ENCODE peak calls at places on chromosome 16, in seven cellular contexts. B is vagina; N is iPS-NIHi11; A is stimulated activated CD4-positive, alpha-beta T cell treated with anti-CD3 and anti-CD28 coated beads, TNF-alpha, amount 100 ng/mL, for 24 hours; Z is activated T-cell treated with anti-CD3 and anti-CD28 coated beads for 4 hours; D is amniotic stem cell; I is HEK293T. U is an unnamed sample.
A peak's percentile ranks its signal among the peaks of the same experiment; 100 is the strongest.

GRCh38 chr16:22054847-22055590 is 37.3 kb upstream of the VWA3A start:
- DNase-seq in I (no peak), N (no peak), B (no peak), Z (no peak), D (no peak), A (no peak), U (no peak)

GRCh38 chr16:71674229-71674628 is 48.2 kb downstream of the MARVELD3 start:
- DNase-seq in A (no peak), Z (no peak), B (no peak), I (no peak), D (no peak), N (no peak), U (no peak)

GRCh38 chr16:60127196-60127595 is 1393.1 kb upstream of the GOT2 start:
- DNase-seq in A (no peak), I (no peak), N (no peak), D (no peak), Z (no peak), B (no peak), U (no peak)

GRCh38 chr16:27242398-27242797 is 26.2 kb downstream of the NSMCE1 start:
- DNase-seq in D (no peak), N (no peak), B (no peak), A (no peak), I (no peak), Z (no peak), U (no peak)

GRCh38 chr16:20051611-20052010 is 22.1 kb downstream of the GPR139 start:
- DNase-seq in A (no peak), Z (no peak), I (no peak), B (no peak), D (no peak), N (no peak), U (no peak)

GRCh38 chr16:8571061-8571596 is 19.2 kb downstream of the TMEM114 start:
- DNase-seq in A (no peak), D (no peak), I (no peak), N (no peak), Z (no peak), B (no peak), U (no peak)

GRCh38 chr16:87465306-87465705 is 27.5 kb downstream of the ZCCHC14 start:
- DNase-seq in N (peak; percentile 42), D (peak; percentile 63), Z (no peak), B (no peak), A (no peak), I (no peak), U (no peak)

GRCh38 chr16:59733321-59733720 is 999.2 kb upstream of the GOT2 start:
- DNase-seq in B (no peak), D (no peak), N (no peak), Z (no peak), I (no peak), A (no peak), U (no peak)

GRCh38 chr16:23920446-23920845 is 84.7 kb downstream of the PRKCB start:
- DNase-seq in I (no peak), B (no peak), N (no peak), D (no peak), Z (no peak), A (no peak), U (no peak)

GRCh38 chr16:52991572-52991971 is 61.1 kb downstream of the CHD9NB start:
- DNase-seq in N (no peak), Z (no peak), A (no peak), D (no peak), I (no peak), B (no peak), U (no peak)

GRCh38 chr16:81797443-81797842 is 18.4 kb downstream of the PLCG2 start:
- DNase-seq in B (no peak), D (no peak), Z (no peak), I (no peak), N (no peak), A (no peak), U (no peak)

GRCh38 chr16:85528528-85529387 is 84.4 kb upstream of the GSE1 start:
- DNase-seq in B (no peak), D (no peak), Z (no peak), A (no peak), I (peak; percentile 54), N (no peak), U (peak; percentile 73)

GRCh38 chr16:13376174-13376573 is 474.8 kb downstream of the SHISA9 start:
- DNase-seq in A (no peak), N (no peak), D (no peak), I (no peak), Z (no peak), B (no peak), U (no peak)

GRCh38 chr16:67399218-67399733 is 6.0 kb upstream of the TPPP3 start:
- DNase-seq in A (peak; percentile 31), B (no peak), Z (peak; percentile 16), I (no peak), D (no peak), N (peak; percentile 90), U (peak; percentile 74)

GRCh38 chr16:67834242-67834614 is 7.9 kb upstream of the THAP11 start:
- DNase-seq in I (no peak), Z (no peak), A (no peak), D (no peak), N (no peak), B (no peak), U (no peak)

GRCh38 chr16:86848821-86849220 is 270.5 kb downstream of the FOXL1 start:
- DNase-seq in A (no peak), I (no peak), B (no peak), D (no peak), Z (no peak), N (no peak), U (no peak)

GRCh38 chr16:64416232-64417010 is 705.4 kb downstream of the CDH11 start:
- DNase-seq in B (no peak), D (no peak), I (no peak), N (no peak), A (no peak), Z (no peak), U (no peak)

GRCh38 chr16:87288753-87289362 is 28.3 kb downstream of the C16orf95 start:
- DNase-seq in B (no peak), A (no peak), I (no peak), N (no peak), D (no peak), Z (no peak), U (no peak)

GRCh38 chr16:87828071-87828971 is 41.0 kb downstream of the SLC7A5 start:
- DNase-seq in A (no peak), N (no peak), I (no peak), D (no peak), Z (peak; percentile 40), B (no peak), U (no peak)